ENCODE peak calls at places on chromosomes 11 and 22, in five cellular contexts. One of them, this sample, is unnamed. For H3K4me1, the result is how much of the 10 kb centered on the place peaks cover.

GRCh38 chr11:33682019-33682418 is 18.6 kb downstream of the C11orf91 start:
- DNase-seq in upper lobe of left lung: no peak
- DNase-seq in lung: no peak
- DNase-seq in psoas muscle: no peak
- DNase-seq in upper lobe of right lung: no peak
- DNase-seq in this sample: peak

GRCh38 chr11:121451982-121452608 is at the start of gene SORL1:
- DNase-seq in upper lobe of left lung: peak
- DNase-seq in lung: peak
- DNase-seq in psoas muscle: peak
- DNase-seq in upper lobe of right lung: peak
- DNase-seq in this sample: peak

GRCh38 chr22:23827351-23827995 is 11.3 kb downstream of the DERL3 start:
- DNase-seq in upper lobe of left lung: no peak
- DNase-seq in lung: no peak
- DNase-seq in psoas muscle: no peak
- DNase-seq in upper lobe of right lung: no peak
- DNase-seq in this sample: no peak

GRCh38 chr11:17604201-17604912 is 57.3 kb downstream of the OTOG start:
- DNase-seq in upper lobe of left lung: no peak
- DNase-seq in lung: peak
- DNase-seq in psoas muscle: no peak
- DNase-seq in upper lobe of right lung: peak
- DNase-seq in this sample: peak

GRCh38 chr11:9550209-9550628 is 23.3 kb upstream of the WEE1 start:
- DNase-seq in upper lobe of left lung: no peak
- DNase-seq in lung: peak
- DNase-seq in psoas muscle: no peak
- DNase-seq in upper lobe of right lung: no peak
- DNase-seq in this sample: no peak

GRCh38 chr11:440065-441042 is 1.5 kb downstream of the ANO9 start:
- DNase-seq in upper lobe of left lung: no peak
- DNase-seq in lung: no peak
- DNase-seq in psoas muscle: no peak
- DNase-seq in upper lobe of right lung: no peak
- DNase-seq in this sample: no peak

GRCh38 chr11:1128333-1129142 is 29.2 kb upstream of the MUC5AC start:
- DNase-seq in upper lobe of left lung: peak
- DNase-seq in lung: no peak
- DNase-seq in psoas muscle: no peak
- DNase-seq in upper lobe of right lung: peak
- DNase-seq in this sample: no peak

GRCh38 chr22:28930357-28931007 is 47.1 kb downstream of the ZNRF3 start:
- DNase-seq in upper lobe of left lung: no peak
- DNase-seq in lung: no peak
- DNase-seq in psoas muscle: no peak
- DNase-seq in upper lobe of right lung: no peak
- DNase-seq in this sample: no peak

GRCh38 chr22:19666663-19667593 is 47.4 kb upstream of the SEPTIN5 start:
- DNase-seq in upper lobe of left lung: no peak
- DNase-seq in lung: no peak
- DNase-seq in psoas muscle: no peak
- DNase-seq in upper lobe of right lung: no peak
- DNase-seq in this sample: no peak

GRCh38 chr11:114169321-114169749 is 109.8 kb downstream of the ZBTB16 start:
- DNase-seq in upper lobe of left lung: no peak
- DNase-seq in lung: no peak
- DNase-seq in psoas muscle: peak
- DNase-seq in upper lobe of right lung: no peak
- DNase-seq in this sample: no peak

GRCh38 chr22:42562282-42562681 is 8.5 kb downstream of the SERHL2 start:
- DNase-seq in upper lobe of left lung: no peak
- DNase-seq in lung: no peak
- DNase-seq in psoas muscle: no peak
- DNase-seq in upper lobe of right lung: no peak
- DNase-seq in this sample: no peak

GRCh38 chr11:31818874-31819331 is 7.8 kb upstream of the PAX6 start:
- DNase-seq in upper lobe of left lung: no peak
- DNase-seq in lung: no peak
- DNase-seq in psoas muscle: no peak
- DNase-seq in upper lobe of right lung: no peak
- DNase-seq in this sample: no peak

GRCh38 chr22:41620646-41621098 is at the start of gene DESI1:
- DNase-seq in upper lobe of left lung: no peak
- DNase-seq in lung: no peak
- DNase-seq in psoas muscle: no peak
- DNase-seq in upper lobe of right lung: no peak
- DNase-seq in this sample: no peak

GRCh38 chr11:118791961-118792578 is 1.1 kb upstream of the DDX6 start:
- DNase-seq in upper lobe of left lung: peak
- DNase-seq in lung: peak
- DNase-seq in psoas muscle: peak
- DNase-seq in upper lobe of right lung: peak
- DNase-seq in this sample: no peak

GRCh38 chr22:17807571-17808410 is 33.5 kb upstream of the BID start:
- DNase-seq in upper lobe of left lung: no peak
- DNase-seq in lung: peak
- DNase-seq in psoas muscle: peak
- DNase-seq in upper lobe of right lung: peak
- DNase-seq in this sample: no peak

GRCh38 chr11:65225284-65226102 is 36.3 kb upstream of the POLA2 start:
- DNase-seq in upper lobe of left lung: peak
- DNase-seq in lung: no peak
- DNase-seq in psoas muscle: peak
- DNase-seq in upper lobe of right lung: peak
- DNase-seq in this sample: peak

GRCh38 chr11:131253885-131254204 is 116.6 kb upstream of the NTM start:
- DNase-seq in upper lobe of left lung: no peak
- DNase-seq in lung: no peak
- DNase-seq in psoas muscle: no peak
- DNase-seq in upper lobe of right lung: no peak
- DNase-seq in this sample: no peak

GRCh38 chr11:67504023-67504949 is 877 bp downstream of the PITPNM1 start:
- DNase-seq in upper lobe of left lung: no peak
- DNase-seq in lung: no peak
- DNase-seq in psoas muscle: no peak
- DNase-seq in upper lobe of right lung: no peak
- DNase-seq in this sample: no peak

GRCh38 chr11:23555085-23555484 is 694.8 kb upstream of the CCDC179 start:
- DNase-seq in upper lobe of left lung: no peak
- DNase-seq in lung: no peak
- DNase-seq in psoas muscle: no peak
- DNase-seq in upper lobe of right lung: no peak
- DNase-seq in this sample: no peak

GRCh38 chr22:21755855-21756284 is 20.3 kb upstream of the YPEL1 start:
- DNase-seq in upper lobe of left lung: no peak
- DNase-seq in lung: no peak
- DNase-seq in psoas muscle: no peak
- DNase-seq in upper lobe of right lung: no peak
- DNase-seq in this sample: no peak

GRCh38 chr11:57501951-57502350 is 13.6 kb downstream of the SLC43A1 start:
- DNase-seq in upper lobe of left lung: peak
- DNase-seq in lung: no peak
- DNase-seq in psoas muscle: no peak
- DNase-seq in upper lobe of right lung: no peak
- DNase-seq in this sample: no peak

GRCh38 chr11:105706025-105706530 is 96.2 kb downstream of the GRIA4 start:
- DNase-seq in upper lobe of left lung: no peak
- DNase-seq in lung: no peak
- DNase-seq in psoas muscle: no peak
- DNase-seq in upper lobe of right lung: no peak
- DNase-seq in this sample: no peak

GRCh38 chr11:11179239-11179638 is 173.8 kb downstream of the CSNK2A3 start:
- DNase-seq in upper lobe of left lung: no peak
- DNase-seq in lung: no peak
- DNase-seq in psoas muscle: no peak
- DNase-seq in upper lobe of right lung: no peak
- DNase-seq in this sample: no peak

GRCh38 chr11:10584071-10584501 is 15.6 kb upstream of the LYVE1 start:
- DNase-seq in upper lobe of left lung: no peak
- DNase-seq in lung: no peak
- DNase-seq in psoas muscle: no peak
- DNase-seq in upper lobe of right lung: no peak
- DNase-seq in this sample: no peak

GRCh38 chr11:78112588-78113275 is 26.7 kb downstream of the ALG8 start:
- DNase-seq in upper lobe of left lung: no peak
- DNase-seq in lung: no peak
- DNase-seq in psoas muscle: no peak
- DNase-seq in upper lobe of right lung: no peak
- DNase-seq in this sample: no peak

GRCh38 chr11:115605397-115606222 is 101.4 kb upstream of the CADM1 start:
- DNase-seq in upper lobe of left lung: no peak
- DNase-seq in lung: no peak
- DNase-seq in psoas muscle: no peak
- DNase-seq in upper lobe of right lung: no peak
- DNase-seq in this sample: no peak

GRCh38 chr11:106395716-106396349 is 318.4 kb downstream of the AASDHPPT start:
- DNase-seq in upper lobe of left lung: no peak
- DNase-seq in lung: no peak
- DNase-seq in psoas muscle: no peak
- DNase-seq in upper lobe of right lung: no peak
- DNase-seq in this sample: no peak

GRCh38 chr22:46758867-46759290 is 3.6 kb upstream of the TBC1D22A start:
- DNase-seq in upper lobe of left lung: peak
- DNase-seq in lung: peak
- DNase-seq in psoas muscle: no peak
- DNase-seq in upper lobe of right lung: peak
- DNase-seq in this sample: no peak

GRCh38 chr11:116715383-116715782 is 57.4 kb downstream of the BUD13 start:
- DNase-seq in upper lobe of left lung: no peak
- DNase-seq in lung: no peak
- DNase-seq in psoas muscle: no peak
- DNase-seq in upper lobe of right lung: no peak
- DNase-seq in this sample: no peak

GRCh38 chr22:27537481-27537891 is 264.1 kb downstream of the MN1 start:
- DNase-seq in upper lobe of left lung: no peak
- DNase-seq in lung: no peak
- DNase-seq in psoas muscle: no peak
- DNase-seq in upper lobe of right lung: no peak
- DNase-seq in this sample: no peak

GRCh38 chr22:38811241-38811640 is 17.3 kb upstream of the DNAL4 start:
- DNase-seq in upper lobe of left lung: no peak
- DNase-seq in lung: no peak
- DNase-seq in psoas muscle: no peak
- DNase-seq in upper lobe of right lung: no peak
- DNase-seq in this sample: no peak

GRCh38 chr22:46150615-46151423 is 493 bp downstream of the PPARA start:
- DNase-seq in upper lobe of left lung: peak
- DNase-seq in lung: no peak
- DNase-seq in psoas muscle: peak
- DNase-seq in upper lobe of right lung: peak
- DNase-seq in this sample: no peak

GRCh38 chr11:59901306-59901705 is 22.7 kb downstream of the OOSP3 start:
- DNase-seq in upper lobe of left lung: no peak
- DNase-seq in lung: no peak
- DNase-seq in psoas muscle: no peak
- DNase-seq in upper lobe of right lung: no peak
- DNase-seq in this sample: no peak
- H3K4me1 ChIP-seq in upper lobe of left lung: under half
- H3K4me1 ChIP-seq in lung: under half
- H3K4me1 ChIP-seq in psoas muscle: under half
- H3K4me1 ChIP-seq in upper lobe of right lung: under half
- H3K4me1 ChIP-seq in this sample: under half

DNA sequence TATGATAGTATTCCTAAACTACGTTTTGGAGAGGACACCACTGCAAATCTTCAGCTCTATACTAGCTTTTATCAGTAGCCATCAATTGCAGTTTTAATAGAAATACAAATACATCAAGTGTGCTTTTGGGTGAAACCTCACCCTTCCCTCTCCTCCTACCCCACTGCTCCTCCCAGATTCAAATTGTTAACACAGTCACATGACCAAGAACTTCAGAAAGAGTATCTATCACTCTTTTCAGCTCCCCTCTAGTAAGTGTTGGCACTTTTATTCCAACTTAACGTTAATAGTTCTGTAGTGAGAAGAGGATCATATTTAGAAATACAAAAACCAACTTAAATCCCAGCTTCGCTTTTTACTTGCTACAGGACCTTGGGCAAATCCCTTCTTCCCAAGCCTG is 17.0 kb downstream of the RRAS2 start:
- DNase-seq in upper lobe of left lung: no peak
- DNase-seq in lung: no peak
- DNase-seq in psoas muscle: no peak
- DNase-seq in upper lobe of right lung: no peak
- DNase-seq in this sample: no peak
- H3K27ac ChIP-seq in upper lobe of left lung: no peak
- H3K27ac ChIP-seq in lung: no peak
- H3K27ac ChIP-seq in psoas muscle: no peak
- H3K27ac ChIP-seq in upper lobe of right lung: no peak
- H3K27ac ChIP-seq in this sample: no peak

DNA sequence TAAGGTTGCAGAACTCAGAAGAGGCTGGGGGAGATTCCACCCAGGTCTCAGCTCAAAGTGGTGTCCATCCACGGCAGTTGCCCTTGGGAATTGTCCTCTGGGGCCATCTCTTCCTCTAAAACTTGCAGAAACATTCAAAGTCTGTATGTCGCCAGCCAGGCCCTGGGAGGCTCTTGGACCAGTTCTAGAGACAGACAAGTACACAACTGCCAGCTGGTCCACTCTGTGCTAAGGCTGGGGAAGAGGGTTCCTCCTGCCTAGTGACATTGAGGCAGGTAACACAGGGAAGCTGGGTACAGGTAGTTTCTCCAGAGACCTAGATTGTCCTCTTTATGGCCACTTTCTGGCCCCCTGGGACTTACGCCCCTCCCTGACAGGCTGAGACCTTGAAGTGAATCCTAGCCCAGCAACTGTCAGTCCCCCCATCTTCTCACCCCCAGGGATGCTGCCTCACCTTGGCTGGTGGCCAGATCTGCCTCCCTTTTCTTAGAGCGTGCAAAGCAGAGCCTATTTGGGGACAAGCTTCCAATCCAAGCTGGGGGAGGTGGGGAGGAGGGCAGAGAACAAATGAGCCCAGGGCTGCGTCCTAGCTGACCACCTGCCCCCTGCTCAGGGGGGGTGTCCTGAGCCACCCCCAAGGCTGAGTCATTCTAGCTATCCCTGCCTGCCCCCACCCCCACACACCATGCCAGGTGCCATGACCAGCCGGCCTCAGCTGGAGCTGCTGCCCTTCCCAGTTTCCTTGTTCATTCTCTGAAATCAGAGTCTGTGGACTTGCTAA is 8.4 kb downstream of the FAM83F start:
- DNase-seq in upper lobe of left lung: no peak
- DNase-seq in lung: no peak
- DNase-seq in psoas muscle: no peak
- DNase-seq in upper lobe of right lung: no peak
- DNase-seq in this sample: no peak
- H3K4me1 ChIP-seq in upper lobe of left lung: under half
- H3K4me1 ChIP-seq in lung: under half
- H3K4me1 ChIP-seq in psoas muscle: under half
- H3K4me1 ChIP-seq in upper lobe of right lung: under half
- H3K4me1 ChIP-seq in this sample: under half

GRCh38 chr11:132822294-132822693 is 710.0 kb downstream of the OPCML start:
- DNase-seq in upper lobe of left lung: no peak
- DNase-seq in lung: no peak
- DNase-seq in psoas muscle: no peak
- DNase-seq in upper lobe of right lung: no peak
- DNase-seq in this sample: no peak

GRCh38 chr11:132821027-132821426 is 711.3 kb downstream of the OPCML start:
- DNase-seq in upper lobe of left lung: no peak
- DNase-seq in lung: no peak
- DNase-seq in psoas muscle: no peak
- DNase-seq in upper lobe of right lung: no peak
- DNase-seq in this sample: no peak

GRCh38 chr11:132824642-132825041 is 707.7 kb downstream of the OPCML start:
- DNase-seq in upper lobe of left lung: no peak
- DNase-seq in lung: no peak
- DNase-seq in psoas muscle: no peak
- DNase-seq in upper lobe of right lung: no peak
- DNase-seq in this sample: no peak
- H3K27ac ChIP-seq in upper lobe of left lung: no peak
- H3K27ac ChIP-seq in lung: no peak
- H3K27ac ChIP-seq in psoas muscle: no peak
- H3K27ac ChIP-seq in upper lobe of right lung: no peak
- H3K27ac ChIP-seq in this sample: no peak